ENCODE peak calls at places on chromosomes 4 and X, in five cellular contexts. Y is ascending aorta; B is HEK293T; K is cerebellum; O is CD4-positive, alpha-beta T cell. Q is an unnamed sample.

GRCh38 chrX:88424541-88424940 is 322.5 kb upstream of the CPXCR1 start:
- DNase-seq in B (no peak), K (no peak), Y (no peak), O (no peak), Q (no peak)

GRCh38 chr4:15784959-15785634 is 7.0 kb downstream of the CD38 start:
- DNase-seq in B (no peak), O (no peak), Y (no peak), K (no peak), Q (no peak)

GRCh38 chr4:124484008-124484407 is 228.5 kb downstream of the ANKRD50 start:
- DNase-seq in Y (no peak), B (no peak), O (no peak), K (no peak), Q (no peak)

GRCh38 chrX:45762699-45763647 is 562.3 kb upstream of the DIPK2B start:
- DNase-seq in Y (no peak), B (no peak), K (no peak), O (no peak), Q (no peak)

GRCh38 chr4:110705440-110705782 is 82.5 kb upstream of the PITX2 start:
- DNase-seq in B (no peak), K (no peak), O (no peak), Y (no peak), Q (no peak)

GRCh38 chr4:82889287-82889686 is 1.7 kb downstream of the SEC31A start:
- DNase-seq in B (no peak), Y (no peak), K (no peak), O (no peak), Q (no peak)

GRCh38 chrX:103774070-103774642 is 2.5 kb upstream of the PLP1 start:
- DNase-seq in Y (no peak), B (no peak), O (no peak), K (peak), Q (no peak)

GRCh38 chr4:68499021-68499420 is 51.8 kb downstream of the TMPRSS11E start:
- DNase-seq in Y (no peak), K (no peak), O (no peak), B (no peak), Q (no peak)

GRCh38 chr4:7581477-7581876 is 146.7 kb upstream of the PSAPL1 start:
- DNase-seq in O (no peak), B (peak), Y (no peak), K (no peak), Q (no peak)

GRCh38 chr4:99134586-99134985 is 9.5 kb downstream of the ADH4 start:
- DNase-seq in O (no peak), K (no peak), B (no peak), Y (no peak), Q (no peak)